ENCODE peak calls at places on chromosome 15, in four cellular contexts. K, Z, Q and D are unnamed samples.

GRCh38 chr15:74781673-74782595 is at the start of gene CSK:
- DNase-seq in K (no peak), Z (no peak), Q (peak; percentile 84), D (peak; percentile 58)

GRCh38 chr15:27668471-27669220 is 430.5 kb downstream of the OCA2 start:
- DNase-seq in Q (no peak), K (no peak), Z (no peak), D (no peak)

GRCh38 chr15:85800460-85801123 is 5.9 kb upstream of the KLHL25 start:
- DNase-seq in Z (no peak), K (peak; percentile 78), Q (no peak), D (no peak)

GRCh38 chr15:65326844-65327243 is 22.4 kb downstream of the RNU5B-1 start:
- DNase-seq in K (no peak), Z (no peak), Q (no peak), D (no peak)

GRCh38 chr15:25947336-25948080 is 84.4 kb upstream of the ATP10A start:
- DNase-seq in Q (peak; percentile 3), K (no peak), Z (no peak), D (peak; percentile 51)

GRCh38 chr15:51982013-51982769 is 10.6 kb upstream of the LEO1 start:
- DNase-seq in K (peak; percentile 75), Q (peak; percentile 67), Z (peak; percentile 92), D (no peak)

GRCh38 chr15:52318729-52319500 is 23.3 kb upstream of the MYO5C start:
- DNase-seq in K (no peak), Z (no peak), Q (no peak), D (no peak)

GRCh38 chr15:66008920-66009572 is 139.8 kb downstream of the RAB11A start:
- DNase-seq in K (no peak), Q (peak; percentile 46), Z (peak; percentile 25), D (no peak)

GRCh38 chr15:81809543-81809942 is 236.3 kb downstream of the MEX3B start:
- DNase-seq in Q (peak; percentile 10), K (peak; percentile 21), Z (no peak), D (peak; percentile 41)

GRCh38 chr15:31573759-31574158 is 247.1 kb downstream of the KLF13 start:
- DNase-seq in Q (no peak), K (no peak), Z (no peak), D (no peak)

GRCh38 chr15:100918034-100918689 is 995 bp upstream of the LRRK1 start:
- DNase-seq in K (peak; percentile 8), Z (no peak), Q (peak; percentile 69), D (peak; percentile 88)

GRCh38 chr15:33639968-33640367 is 328.3 kb upstream of the CHRM5 start:
- DNase-seq in Z (no peak), K (no peak), Q (no peak), D (no peak)

GRCh38 chr15:91593081-91593480 is 260.4 kb upstream of the SLCO3A1 start:
- DNase-seq in Z (no peak), K (no peak), Q (no peak), D (no peak)

GRCh38 chr15:59801649-59802048 is 112.5 kb upstream of the BNIP2 start:
- DNase-seq in Z (no peak), Q (no peak), K (no peak), D (no peak)

GRCh38 chr15:87660494-87661129 is 595.9 kb downstream of the NTRK3 start:
- DNase-seq in Z (no peak), Q (no peak), K (no peak), D (no peak)

GRCh38 chr15:70762469-70763119 is 764 bp downstream of the UACA start:
- DNase-seq in K (no peak), Q (no peak), Z (no peak), D (peak; percentile 45)

GRCh38 chr15:34358367-34358766 is 8.6 kb downstream of the LPCAT4 start:
- DNase-seq in Q (no peak), K (no peak), Z (no peak), D (no peak)

GRCh38 chr15:47812436-47813109 is 95.3 kb downstream of the SEMA6D start:
- DNase-seq in K (peak; percentile 11), Z (peak; percentile 32), Q (no peak), D (no peak)

GRCh38 chr15:26667222-26667988 is 105.5 kb downstream of the GABRB3 start:
- DNase-seq in Q (no peak), Z (no peak), K (no peak), D (no peak)

GRCh38 chr15:45377630-45378148 is 655 bp downstream of the GATM start:
- DNase-seq in K (no peak), Q (no peak), Z (no peak), D (peak; percentile 24)

GRCh38 chr15:66080791-66081475 is 172.6 kb downstream of the MEGF11 start:
- DNase-seq in Q (peak; percentile 7), K (peak; percentile 72), Z (no peak), D (peak; percentile 62)

GRCh38 chr15:31403096-31403495 is 76.5 kb downstream of the KLF13 start:
- DNase-seq in Q (no peak), K (no peak), Z (no peak), D (no peak)

GRCh38 chr15:75739791-75740190 is 27.1 kb upstream of the CSPG4 start:
- DNase-seq in Q (no peak), Z (no peak), K (no peak), D (no peak)

GRCh38 chr15:85706779-85707518 is 87.8 kb downstream of the KLHL25 start:
- DNase-seq in K (no peak), Q (no peak), Z (peak; percentile 90), D (no peak)

GRCh38 chr15:81419304-81419943 is 45.4 kb upstream of the TMC3 start:
- DNase-seq in K (no peak), Z (no peak), Q (peak; percentile 13), D (no peak)

GRCh38 chr15:22811640-22812039 is 25.2 kb downstream of the NIPA1 start:
- DNase-seq in Z (no peak), K (peak; percentile 39), Q (no peak), D (peak; percentile 38)

GRCh38 chr15:87743557-87743956 is 513.0 kb downstream of the NTRK3 start:
- DNase-seq in Q (no peak), K (no peak), Z (no peak), D (no peak)

GRCh38 chr15:88187195-88187594 is 69.3 kb downstream of the NTRK3 start:
- DNase-seq in Z (no peak), Q (no peak), K (no peak), D (no peak)

GRCh38 chr15:25416693-25417092 is 22.1 kb downstream of the UBE3A start:
- DNase-seq in Z (peak; percentile 71), Q (no peak), K (no peak), D (no peak)

GRCh38 chr15:69666441-69666882 is 213.8 kb downstream of the RPLP1 start:
- DNase-seq in Z (no peak), K (no peak), Q (peak; percentile 9), D (no peak)

GRCh38 chr15:49418811-49419210 is 4.2 kb upstream of the FGF7 start:
- DNase-seq in K (no peak), Q (no peak), Z (no peak), D (no peak)

GRCh38 chr15:97210277-97210676 is 750.2 kb upstream of the ARRDC4 start:
- DNase-seq in Q (no peak), Z (no peak), K (no peak), D (no peak)

GRCh38 chr15:29480278-29480677 is 210.7 kb upstream of the NSMCE3 start:
- DNase-seq in Z (no peak), Q (no peak), K (no peak), D (no peak)
- TF ChIP-seq ETV6 in Z (no peak), Q (no peak), K (no peak), D (no peak)

GRCh38 chr15:78061963-78062427 is 15.5 kb downstream of the TBC1D2B start:
- DNase-seq in Q (peak; percentile 44), K (no peak), Z (no peak), D (peak; percentile 7)
- TF ChIP-seq NR2C2 in Q (no peak), K (no peak), Z (no peak), D (no peak)

GRCh38 chr15:99873451-99873850 is 140.2 kb upstream of the LYSMD4 start:
- DNase-seq in K (no peak), Z (no peak), Q (no peak), D (no peak)
- TF ChIP-seq CREM in K (no peak), Z (no peak), Q (no peak), D (no peak)

GRCh38 chr15:90029024-90029423 is 27.9 kb downstream of the ZNF710 start:
- DNase-seq in K (peak; percentile 72), Q (no peak), Z (no peak), D (no peak)

GRCh38 chr15:90033448-90033847 is 32.3 kb downstream of the ZNF710 start:
- DNase-seq in Z (no peak), Q (no peak), K (no peak), D (no peak)

GRCh38 chr15:90033006-90033405 is 31.9 kb downstream of the ZNF710 start:
- DNase-seq in Q (no peak), K (no peak), Z (no peak), D (no peak)

GRCh38 chr15:90030376-90030775 is 29.3 kb downstream of the ZNF710 start:
- DNase-seq in Q (no peak), K (no peak), Z (no peak), D (no peak)

DNA sequence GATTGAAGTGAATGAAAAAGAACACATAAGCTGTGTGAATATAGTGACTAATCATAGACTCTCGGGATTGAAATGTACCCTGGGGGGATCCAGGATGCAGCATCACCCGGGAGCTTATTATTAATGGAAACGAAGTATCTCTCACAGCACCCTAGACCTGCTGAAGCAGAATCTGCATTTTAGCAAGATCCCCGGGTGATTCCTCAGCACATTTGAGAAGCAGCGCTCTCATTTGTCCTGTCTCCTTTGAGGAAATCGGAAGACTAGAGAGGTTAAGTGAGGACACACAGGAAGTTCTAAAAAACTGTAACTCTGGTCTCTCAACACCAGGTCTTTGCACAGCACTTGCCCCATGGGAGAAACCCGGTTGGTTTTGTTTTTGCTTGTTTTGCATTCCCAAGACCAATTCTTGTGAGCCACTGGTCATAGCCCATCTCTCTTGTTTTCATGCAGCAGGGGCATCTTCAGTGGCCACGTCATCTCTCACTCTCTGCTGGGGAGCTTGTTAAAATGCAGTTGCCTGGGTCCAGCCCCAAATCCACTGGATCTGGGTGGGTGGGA is 30.2 kb downstream of the ZNF710 start:
- DNase-seq in Q (no peak), Z (peak; percentile 95), K (no peak), D (no peak)
- TF ChIP-seq ETV6 in Q (no peak), Z (peak; percentile 58), K (no peak), D (no peak)

DNA sequence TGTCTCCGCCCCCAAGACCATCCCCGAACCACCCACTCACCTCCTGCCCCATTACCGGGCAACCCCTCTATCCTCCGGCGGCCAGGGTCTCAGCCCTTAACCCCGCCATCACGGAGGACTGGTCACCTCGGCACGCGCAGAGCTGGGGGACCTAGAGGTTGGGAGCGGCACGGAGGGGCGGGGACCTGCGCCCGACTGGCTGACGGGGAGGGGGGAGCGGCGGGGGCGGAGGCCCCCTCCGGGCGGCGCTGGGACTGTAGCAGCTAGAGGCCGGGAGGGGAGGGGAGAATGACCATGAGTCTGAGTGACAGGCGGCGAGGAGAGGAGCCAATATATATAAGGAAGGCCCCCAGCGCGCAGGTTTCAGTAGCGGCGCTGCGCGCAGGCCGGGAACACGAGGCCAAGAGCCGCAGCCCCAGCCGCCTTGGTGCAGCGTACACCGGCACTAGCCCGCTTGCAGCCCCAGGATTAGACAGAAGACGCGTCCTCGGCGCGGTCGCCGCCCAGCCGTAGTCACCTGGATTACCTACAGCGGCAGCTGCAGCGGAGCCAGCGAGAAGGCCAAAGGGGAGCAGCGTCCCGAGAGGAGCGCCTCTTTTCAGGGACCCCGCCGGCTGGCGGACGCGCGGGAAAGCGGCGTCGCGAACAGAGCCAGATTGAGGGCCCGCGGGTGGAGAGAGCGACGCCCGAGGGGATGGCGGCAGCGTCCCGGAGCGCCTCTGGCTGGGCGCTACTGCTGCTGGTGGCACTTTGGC is at the start of gene DLL4:
- DNase-seq in Q (peak; percentile 91), Z (no peak), K (peak; percentile 54), D (peak; percentile 84)
- TF ChIP-seq NR2C2 in Q (no peak), Z (no peak), K (no peak), D (no peak)